ENCODE peak calls at places on chromosomes 7 and 10, in five cellular contexts. O is bronchial epithelial cell, S is GM20000, J is mammary epithelial cell, R is PC-3. N is an unnamed sample.

GRCh38 chr10:12401466-12401865 is 52.1 kb downstream of the CAMK1D start:
- DNase-seq in O (no peak), S (no peak), J (no peak), R (no peak), N (no peak)

GRCh38 chr10:29191674-29192073 is 97.2 kb upstream of the LYZL1 start:
- DNase-seq in O (no peak), S (no peak), J (no peak), R (peak), N (no peak)

GRCh38 chr7:20158684-20159083 is 58.5 kb downstream of the MACC1 start:
- DNase-seq in O (peak), S (no peak), J (no peak), R (no peak), N (no peak)

GRCh38 chr7:74379938-74380337 is 73.8 kb upstream of the GTF2IRD1 start:
- DNase-seq in O (no peak), S (no peak), J (no peak), R (no peak), N (no peak)

GRCh38 chr7:143299840-143300239 is 11.7 kb downstream of the CASP2 start:
- DNase-seq in O (no peak), S (no peak), J (no peak), R (peak), N (no peak)

GRCh38 chr7:44392618-44393010 is 67.2 kb upstream of the CAMK2B start:
- DNase-seq in O (no peak), S (no peak), J (no peak), R (no peak), N (no peak)

GRCh38 chr10:131947631-131948347 is 33.9 kb downstream of the BNIP3 start:
- DNase-seq in O (peak), S (no peak), J (peak), R (peak), N (no peak)

GRCh38 chr7:45295222-45295621 is 137.6 kb downstream of the RAMP3 start:
- DNase-seq in O (no peak), S (no peak), J (no peak), R (no peak), N (no peak)

GRCh38 chr10:124575107-124576035 is 113.7 kb downstream of the LHPP start:
- DNase-seq in O (no peak), S (no peak), J (no peak), R (no peak), N (no peak)

GRCh38 chr10:100969175-100970075 is at the start of gene SEMA4G:
- DNase-seq in O (no peak), S (peak), J (no peak), R (peak), N (peak)

GRCh38 chr10:68052463-68052862 is 22.6 kb downstream of the HERC4 start:
- DNase-seq in O (peak), S (no peak), J (peak), R (peak), N (no peak)

GRCh38 chr7:121000091-121000983 is 11.8 kb downstream of the CPED1 start:
- DNase-seq in O (no peak), S (no peak), J (no peak), R (no peak), N (no peak)

GRCh38 chr10:15146366-15146765 is 22.1 kb downstream of the NMT2 start:
- DNase-seq in O (no peak), S (no peak), J (no peak), R (no peak), N (no peak)

GRCh38 chr10:128633864-128634541 is 507.8 kb upstream of the MKI67 start:
- DNase-seq in O (peak), S (no peak), J (peak), R (no peak), N (no peak)
- TF ChIP-seq CTCF in O (no peak), S (no peak), J (peak), R (peak), N (no peak)

GRCh38 chr10:119917777-119918176 is 25.2 kb downstream of the SEC23IP start:
- DNase-seq in O (no peak), S (no peak), J (no peak), R (peak), N (no peak)
- TF ChIP-seq CTCF in O (no peak), S (no peak), J (no peak), R (peak), N (no peak)

DNA sequence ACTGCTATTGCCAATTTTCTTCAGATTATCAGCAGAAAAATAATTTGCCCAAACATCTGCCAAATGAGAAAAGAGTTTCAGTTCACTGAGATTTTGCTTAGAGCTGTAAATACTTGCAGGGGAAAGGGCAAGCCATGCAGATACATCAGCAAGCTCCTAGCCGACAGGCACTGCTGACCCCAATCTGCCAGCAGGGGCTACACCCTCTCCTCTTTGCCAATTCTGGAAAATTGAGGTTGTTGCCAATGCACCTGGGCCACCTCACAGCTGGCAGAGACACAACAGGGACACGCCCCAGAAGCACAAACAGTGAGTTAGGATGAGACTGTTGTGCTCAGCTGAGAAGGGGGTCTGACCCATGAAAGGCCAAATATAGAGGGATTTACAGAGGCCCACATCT is 129.5 kb upstream of the MYO3A start:
- DNase-seq in O (no peak), S (no peak), J (no peak), R (no peak), N (no peak)
- TF ChIP-seq CTCF in O (no peak), S (no peak), J (no peak), R (no peak), N (no peak)

GRCh38 chr10:117745301-117745700 is 202.8 kb downstream of the EMX2 start:
- DNase-seq in O (no peak), S (no peak), J (no peak), R (no peak), N (no peak)
- TF ChIP-seq CTCF in O (no peak), S (no peak), J (no peak), R (no peak), N (no peak)

N was measured in GM10248.